ENCODE peak calls at places on chromosomes 5 and 9, in nine cellular contexts. Z is AG04449, S is NCI-H1105, G is amygdala, M is iPS DF 6.9, H is NCI-H82, J is memory B cell, N is GM23248, Q is A549. W is an unnamed sample.

GRCh38 chr9:89593776-89594427 is 10.9 kb upstream of the GADD45G start:
- DNase-seq in Z (no peak), S (peak), G (no peak), M (no peak), H (peak), J (peak), N (peak), Q (peak), W (no peak)

GRCh38 chr9:131635912-131636311 is 90.6 kb downstream of the PRRT1B start:
- DNase-seq in Z (no peak), S (no peak), G (no peak), M (no peak), H (no peak), J (no peak), N (peak), Q (no peak), W (no peak)

GRCh38 chr9:135225619-135226228 is 138.3 kb downstream of the OLFM1 start:
- DNase-seq in Z (no peak), S (no peak), G (no peak), M (no peak), H (no peak), J (no peak), N (no peak), Q (no peak), W (no peak)

GRCh38 chr9:4615251-4615650 is 46.8 kb upstream of the PLPP6 start:
- DNase-seq in Z (peak), S (no peak), G (no peak), M (no peak), H (no peak), J (no peak), N (peak), Q (no peak), W (no peak)

GRCh38 chr9:124285903-124286291 is 28.1 kb downstream of the NEK6 start:
- DNase-seq in Z (peak), S (no peak), G (no peak), M (no peak), H (no peak), J (peak), N (peak), Q (no peak), W (no peak)

GRCh38 chr5:174159327-174160247 is 114.1 kb downstream of the NSG2 start:
- DNase-seq in Z (peak), S (no peak), G (no peak), M (no peak), H (no peak), J (no peak), N (peak), Q (peak), W (no peak)

GRCh38 chr5:168819004-168819626 is 239.9 kb upstream of the PANK3 start:
- DNase-seq in Z (no peak), S (no peak), G (no peak), M (no peak), H (peak), J (no peak), N (no peak), Q (no peak), W (no peak)

GRCh38 chr9:118059520-118060278 is 355.5 kb downstream of the TLR4 start:
- DNase-seq in Z (no peak), S (peak), G (no peak), M (no peak), H (peak), J (peak), N (peak), Q (no peak), W (peak)

GRCh38 chr9:90027296-90027790 is 422.5 kb downstream of the GADD45G start:
- DNase-seq in Z (no peak), S (no peak), G (no peak), M (no peak), H (no peak), J (no peak), N (no peak), Q (no peak), W (no peak)

GRCh38 chr9:136613824-136614371 is 48.8 kb upstream of the EGFL7 start:
- DNase-seq in Z (no peak), S (no peak), G (no peak), M (no peak), H (no peak), J (no peak), N (no peak), Q (no peak), W (no peak)

GRCh38 chr5:125198270-125198974 is 452.0 kb upstream of the ZNF608 start:
- DNase-seq in Z (peak), S (peak), G (peak), M (no peak), H (peak), J (no peak), N (peak), Q (no peak), W (peak)

GRCh38 chr9:134593286-134593685 is 48.3 kb upstream of the COL5A1 start:
- DNase-seq in Z (no peak), S (no peak), G (no peak), M (no peak), H (no peak), J (no peak), N (no peak), Q (no peak), W (no peak)

GRCh38 chr9:117407436-117408022 is 7.3 kb downstream of the ASTN2 start:
- DNase-seq in Z (no peak), S (no peak), G (no peak), M (no peak), H (peak), J (no peak), N (no peak), Q (no peak), W (no peak)

GRCh38 chr5:65307088-65307487 is 174.6 kb downstream of the ADAMTS6 start:
- DNase-seq in Z (no peak), S (no peak), G (no peak), M (no peak), H (no peak), J (no peak), N (peak), Q (no peak), W (no peak)

GRCh38 chr5:119427052-119427451 is 25.2 kb upstream of the HSD17B4 start:
- DNase-seq in Z (no peak), S (no peak), G (no peak), M (no peak), H (no peak), J (no peak), N (no peak), Q (no peak), W (no peak)

GRCh38 chr9:77808750-77809079 is 160.6 kb upstream of the GNA14 start:
- DNase-seq in Z (no peak), S (no peak), G (no peak), M (no peak), H (no peak), J (no peak), N (no peak), Q (no peak), W (no peak)

GRCh38 chr5:1516615-1517601 is 6.9 kb downstream of the LPCAT1 start:
- DNase-seq in Z (peak), S (no peak), G (no peak), M (no peak), H (no peak), J (no peak), N (peak), Q (peak), W (no peak)

GRCh38 chr9:114181583-114182409 is 26.5 kb downstream of the COL27A1 start:
- DNase-seq in Z (no peak), S (no peak), G (no peak), M (no peak), H (no peak), J (no peak), N (no peak), Q (no peak), W (no peak)

GRCh38 chr5:107378218-107378899 is 292.4 kb downstream of the EFNA5 start:
- DNase-seq in Z (no peak), S (no peak), G (no peak), M (no peak), H (no peak), J (no peak), N (no peak), Q (no peak), W (no peak)

GRCh38 chr5:17378346-17378984 is 119.6 kb upstream of the TAF11L2 start:
- DNase-seq in Z (peak), S (no peak), G (no peak), M (no peak), H (no peak), J (no peak), N (peak), Q (no peak), W (no peak)

GRCh38 chr5:172835246-172836030 is 1.4 kb downstream of the ERGIC1 start:
- DNase-seq in Z (no peak), S (no peak), G (no peak), M (no peak), H (no peak), J (peak), N (peak), Q (no peak), W (no peak)

GRCh38 chr9:99881769-99882168 is 24.7 kb upstream of the STX17 start:
- DNase-seq in Z (no peak), S (no peak), G (no peak), M (no peak), H (no peak), J (no peak), N (no peak), Q (no peak), W (no peak)